ENCODE peak calls at places on chromosomes 16 and 17, in ten cellular contexts. S is iPS DF 19.7; U is stimulated activated naive CD4-positive, alpha-beta T cell; C is lung; R is adipocyte; M is NCI-H1436; F is tibial nerve; I is NAMALWA; B is H7; O is astrocyte of the spinal cord. W is an unnamed sample.

GRCh38 chr16:30394603-30395154 is 541 bp upstream of the ZNF48 start:
- DNase-seq in S (no peak), U (no peak), C (no peak), R (peak; percentile 69), M (peak; percentile 42), F (no peak), I (no peak), B (peak; percentile 96), O (peak; percentile 42), W (no peak)

GRCh38 chr16:30896203-30896889 is at the start of gene CTF1:
- DNase-seq in S (peak; percentile 40), U (no peak), C (peak; percentile 79), R (peak; percentile 94), M (peak; percentile 24), F (peak; percentile 65), I (no peak), B (peak; percentile 94), O (peak; percentile 88), W (peak; percentile 56)

GRCh38 chr17:14261406-14261805 is 24.7 kb upstream of the CDRT15 start:
- DNase-seq in S (no peak), U (no peak), C (no peak), R (no peak), M (no peak), F (no peak), I (no peak), B (no peak), O (no peak), W (no peak)

GRCh38 chr16:50313596-50314483 is 47.5 kb downstream of the ADCY7 start:
- DNase-seq in S (no peak), U (peak; percentile 15), C (peak; percentile 60), R (no peak), M (no peak), F (no peak), I (no peak), B (peak; percentile 41), O (peak; percentile 33), W (peak; percentile 25)

GRCh38 chr16:86325360-86325759 is 185.0 kb upstream of the FOXF1 start:
- DNase-seq in S (no peak), U (no peak), C (no peak), R (no peak), M (no peak), F (no peak), I (no peak), B (no peak), O (no peak), W (no peak)

GRCh38 chr16:12271006-12271405 is 294.5 kb downstream of the SNX29 start:
- DNase-seq in S (peak; percentile 33), U (no peak), C (no peak), R (peak; percentile 1), M (peak; percentile 41), F (no peak), I (no peak), B (peak; percentile 73), O (peak; percentile 22), W (no peak)

GRCh38 chr17:17416007-17416399 is 60.8 kb upstream of the MED9 start:
- DNase-seq in S (peak; percentile 70), U (no peak), C (no peak), R (peak; percentile 64), M (peak; percentile 72), F (no peak), I (peak; percentile 78), B (peak; percentile 90), O (peak; percentile 77), W (no peak)

GRCh38 chr16:80973991-80974390 is 32.7 kb downstream of the CMC2 start:
- DNase-seq in S (no peak), U (no peak), C (no peak), R (no peak), M (no peak), F (no peak), I (no peak), B (no peak), O (no peak), W (no peak)

GRCh38 chr17:55601874-55602364 is 90.7 kb upstream of the SMIM36 start:
- DNase-seq in S (peak; percentile 85), U (peak; percentile 4), C (no peak), R (peak; percentile 83), M (no peak), F (no peak), I (peak; percentile 69), B (peak; percentile 51), O (peak; percentile 71), W (no peak)

GRCh38 chr17:7839199-7839889 is 5.3 kb downstream of the KDM6B start:
- DNase-seq in S (no peak), U (no peak), C (peak; percentile 52), R (no peak), M (no peak), F (no peak), I (no peak), B (peak; percentile 30), O (no peak), W (no peak)